ENCODE peak calls at places on chromosomes 13 and 19, in six cellular contexts. D is NCI-H2081 treated with DMSO at 0.1 percent for 48 hours; M is activated CD4-positive, CD25-positive, alpha-beta regulatory T cell; Z is fibroblast of villous mesenchyme; K is Calu3; W is ELF-1. X is an unnamed sample.

GRCh38 chr13:86567119-86567518 is 767.9 kb upstream of the SLITRK6 start:
- DNase-seq in D (no peak), M (no peak), K (no peak), W (peak; percentile 14), Z (no peak), X (no peak)

GRCh38 chr13:31442605-31443004 is 242.8 kb downstream of the B3GLCT start:
- DNase-seq in M (no peak), W (no peak), D (no peak), Z (no peak), K (no peak), X (no peak)

GRCh38 chr19:15631817-15632216 is 8.9 kb upstream of the CYP4F3 start:
- DNase-seq in D (no peak), M (no peak), K (peak; percentile 50), W (peak; percentile 4), Z (no peak), X (no peak)

GRCh38 chr13:38787550-38787949 is 100.7 kb downstream of the FREM2 start:
- DNase-seq in D (no peak), K (no peak), M (no peak), W (no peak), Z (no peak), X (no peak)

GRCh38 chr19:44401108-44401786 is at the start of gene ZNF285:
- DNase-seq in Z (peak; percentile 97), M (no peak), W (peak; percentile 98), D (no peak), K (peak; percentile 97), X (peak; percentile 98)

GRCh38 chr13:37656247-37656940 is 57.8 kb upstream of the POSTN start:
- DNase-seq in K (peak; percentile 1), D (no peak), W (no peak), Z (peak; percentile 93), M (no peak), X (no peak)

GRCh38 chr19:4454621-4454951 is 3.0 kb downstream of the UBXN6 start:
- DNase-seq in K (no peak), Z (no peak), D (no peak), M (no peak), W (no peak), X (no peak)

GRCh38 chr19:19405919-19406877 is 723 bp downstream of the GATAD2A start:
- DNase-seq in Z (peak; percentile 51), M (peak; percentile 17), W (peak; percentile 53), D (no peak), K (peak; percentile 42), X (peak; percentile 87)

GRCh38 chr13:30739646-30740642 is 4.6 kb downstream of the ALOX5AP start:
- DNase-seq in D (no peak), K (peak; percentile 3), Z (peak; percentile 90), W (peak; percentile 14), M (peak; percentile 15), X (no peak)

GRCh38 chr13:50521750-50522149 is 321.7 kb downstream of the DLEU7 start:
- DNase-seq in Z (peak; percentile 84), D (no peak), W (no peak), M (no peak), K (no peak), X (no peak)

GRCh38 chr19:12365094-12365371 is 450 bp downstream of the ZNF442 start:
- DNase-seq in M (no peak), K (no peak), D (no peak), W (no peak), Z (peak; percentile 18), X (no peak)

GRCh38 chr19:17242431-17243208 is 3.1 kb downstream of the NR2F6 start:
- DNase-seq in W (no peak), M (no peak), Z (no peak), K (no peak), D (no peak), X (no peak)

GRCh38 chr19:11361037-11361770 is 6.0 kb downstream of the PLPPR2 start:
- DNase-seq in M (no peak), Z (no peak), D (no peak), K (no peak), W (peak; percentile 97), X (no peak)

GRCh38 chr19:38739440-38740251 is 4.6 kb downstream of the CAPN12 start:
- DNase-seq in K (no peak), Z (no peak), D (no peak), M (no peak), W (peak; percentile 1), X (peak; percentile 78)

GRCh38 chr19:8663920-8664670 is 33.7 kb downstream of the NFILZ start:
- DNase-seq in K (no peak), M (no peak), Z (no peak), W (no peak), D (no peak), X (peak; percentile 72)

GRCh38 chr13:109344552-109345157 is 441.7 kb downstream of the IRS2 start:
- DNase-seq in W (peak; percentile 9), K (no peak), D (no peak), Z (peak; percentile 50), M (no peak), X (no peak)

GRCh38 chr19:35116085-35116801 is 620 bp downstream of the FXYD3 start:
- DNase-seq in K (peak; percentile 78), D (no peak), W (peak; percentile 43), Z (no peak), M (no peak), X (no peak)

GRCh38 chr19:10808937-10809655 is 26.9 kb downstream of the TMED1 start:
- DNase-seq in M (no peak), Z (no peak), K (peak; percentile 31), W (no peak), D (no peak), X (no peak)

GRCh38 chr19:42634409-42635232 is 39.9 kb upstream of the CEACAM8 start:
- DNase-seq in W (peak; percentile 55), D (no peak), Z (peak; percentile 30), M (no peak), K (peak; percentile 81), X (no peak)

GRCh38 chr13:60351326-60351725 is 45.7 kb upstream of the TDRD3 start:
- DNase-seq in K (no peak), W (no peak), M (no peak), Z (peak; percentile 65), D (no peak), X (no peak)

GRCh38 chr13:44755872-44756271 is 179.7 kb upstream of the TSC22D1 start:
- DNase-seq in D (no peak), K (no peak), M (no peak), Z (no peak), W (no peak), X (no peak)

GRCh38 chr13:28040977-28041376 is 52.5 kb upstream of the URAD start:
- DNase-seq in W (no peak), Z (no peak), D (no peak), K (no peak), M (no peak), X (no peak)

GRCh38 chr19:3108775-3109174 is 14.6 kb downstream of the GNA11 start:
- DNase-seq in K (peak; percentile 57), Z (peak; percentile 61), D (no peak), M (peak; percentile 41), W (peak; percentile 83), X (no peak)

X was measured in posterior vena cava.